ENCODE peak calls at places on chromosomes 1 and 21, in nine cellular contexts. One of them, this sample, is unnamed. For H3K27me3, the result is how much of the 10 kb centered on the place peaks cover.

GRCh38 chr1:168260393-168260792 is 20.3 kb upstream of the TBX19 start:
- DNase-seq in suprapubic skin: no peak
- DNase-seq in spleen: no peak
- DNase-seq in esophagus muscularis mucosa: no peak
- DNase-seq in heart left ventricle: no peak
- DNase-seq in endothelial cell of umbilical vein: no peak
- DNase-seq in tibial nerve: no peak
- DNase-seq in sigmoid colon: no peak
- DNase-seq in uterus: no peak
- DNase-seq in this sample: no peak

GRCh38 chr1:117045644-117046043 is 14.5 kb upstream of the TTF2 start:
- DNase-seq in uterus: no peak
- DNase-seq in suprapubic skin: no peak
- DNase-seq in spleen: no peak
- DNase-seq in esophagus muscularis mucosa: peak
- DNase-seq in heart left ventricle: no peak
- DNase-seq in sigmoid colon: no peak
- DNase-seq in endothelial cell of umbilical vein: peak
- DNase-seq in tibial nerve: no peak
- DNase-seq in this sample: no peak

GRCh38 chr21:26490771-26491170 is 82.3 kb downstream of the CYYR1 start:
- DNase-seq in suprapubic skin: no peak
- DNase-seq in spleen: no peak
- DNase-seq in esophagus muscularis mucosa: no peak
- DNase-seq in sigmoid colon: no peak
- DNase-seq in tibial nerve: no peak
- DNase-seq in heart left ventricle: no peak
- DNase-seq in endothelial cell of umbilical vein: no peak
- DNase-seq in uterus: no peak
- DNase-seq in this sample: no peak

GRCh38 chr1:236302941-236303340 is 21.2 kb upstream of the ERO1B start:
- DNase-seq in endothelial cell of umbilical vein: no peak
- DNase-seq in esophagus muscularis mucosa: no peak
- DNase-seq in uterus: no peak
- DNase-seq in spleen: no peak
- DNase-seq in suprapubic skin: no peak
- DNase-seq in heart left ventricle: no peak
- DNase-seq in sigmoid colon: no peak
- DNase-seq in tibial nerve: no peak
- DNase-seq in this sample: no peak

GRCh38 chr21:35438643-35439404 is 389.7 kb upstream of the RUNX1 start:
- DNase-seq in tibial nerve: no peak
- DNase-seq in uterus: no peak
- DNase-seq in sigmoid colon: no peak
- DNase-seq in heart left ventricle: no peak
- DNase-seq in spleen: no peak
- DNase-seq in endothelial cell of umbilical vein: no peak
- DNase-seq in suprapubic skin: no peak
- DNase-seq in esophagus muscularis mucosa: no peak
- DNase-seq in this sample: no peak

GRCh38 chr1:65170511-65171142 is 22.6 kb downstream of the AK4 start:
- DNase-seq in tibial nerve: peak
- DNase-seq in esophagus muscularis mucosa: no peak
- DNase-seq in heart left ventricle: peak
- DNase-seq in spleen: no peak
- DNase-seq in uterus: peak
- DNase-seq in sigmoid colon: peak
- DNase-seq in suprapubic skin: no peak
- DNase-seq in endothelial cell of umbilical vein: no peak
- DNase-seq in this sample: peak

GRCh38 chr21:24395320-24395933 is 1211.9 kb downstream of the MRPL39 start:
- DNase-seq in suprapubic skin: no peak
- DNase-seq in spleen: no peak
- DNase-seq in endothelial cell of umbilical vein: no peak
- DNase-seq in heart left ventricle: no peak
- DNase-seq in uterus: no peak
- DNase-seq in esophagus muscularis mucosa: no peak
- DNase-seq in sigmoid colon: no peak
- DNase-seq in tibial nerve: no peak
- DNase-seq in this sample: no peak

GRCh38 chr1:117664314-117664713 is 58.5 kb downstream of the TENT5C start:
- DNase-seq in uterus: no peak
- DNase-seq in heart left ventricle: no peak
- DNase-seq in sigmoid colon: no peak
- DNase-seq in spleen: no peak
- DNase-seq in suprapubic skin: no peak
- DNase-seq in tibial nerve: no peak
- DNase-seq in endothelial cell of umbilical vein: no peak
- DNase-seq in esophagus muscularis mucosa: no peak
- DNase-seq in this sample: no peak

GRCh38 chr1:63731117-63732043 is 42.4 kb upstream of the ROR1 start:
- DNase-seq in suprapubic skin: no peak
- DNase-seq in spleen: no peak
- DNase-seq in uterus: no peak
- DNase-seq in tibial nerve: peak
- DNase-seq in heart left ventricle: peak
- DNase-seq in endothelial cell of umbilical vein: peak
- DNase-seq in esophagus muscularis mucosa: no peak
- DNase-seq in sigmoid colon: no peak
- DNase-seq in this sample: peak

GRCh38 chr1:178702141-178702540 is 22.9 kb upstream of the RALGPS2 start:
- DNase-seq in suprapubic skin: no peak
- DNase-seq in tibial nerve: no peak
- DNase-seq in heart left ventricle: no peak
- DNase-seq in uterus: no peak
- DNase-seq in esophagus muscularis mucosa: no peak
- DNase-seq in spleen: no peak
- DNase-seq in sigmoid colon: no peak
- DNase-seq in endothelial cell of umbilical vein: no peak
- DNase-seq in this sample: no peak

GRCh38 chr1:1344672-1345361 is 4.4 kb downstream of the DVL1 start:
- DNase-seq in sigmoid colon: no peak
- DNase-seq in heart left ventricle: no peak
- DNase-seq in esophagus muscularis mucosa: no peak
- DNase-seq in spleen: no peak
- DNase-seq in tibial nerve: no peak
- DNase-seq in suprapubic skin: no peak
- DNase-seq in uterus: no peak
- DNase-seq in endothelial cell of umbilical vein: no peak
- DNase-seq in this sample: peak

GRCh38 chr1:93827633-93828436 is 51.2 kb downstream of the DNTTIP2 start:
- DNase-seq in tibial nerve: no peak
- DNase-seq in uterus: no peak
- DNase-seq in esophagus muscularis mucosa: peak
- DNase-seq in sigmoid colon: no peak
- DNase-seq in heart left ventricle: no peak
- DNase-seq in spleen: no peak
- DNase-seq in endothelial cell of umbilical vein: peak
- DNase-seq in suprapubic skin: no peak
- DNase-seq in this sample: no peak

GRCh38 chr21:26912466-26912865 is 54.4 kb downstream of the ADAMTS5 start:
- DNase-seq in uterus: no peak
- DNase-seq in spleen: no peak
- DNase-seq in endothelial cell of umbilical vein: no peak
- DNase-seq in esophagus muscularis mucosa: no peak
- DNase-seq in suprapubic skin: no peak
- DNase-seq in heart left ventricle: no peak
- DNase-seq in tibial nerve: no peak
- DNase-seq in sigmoid colon: no peak
- DNase-seq in this sample: no peak

GRCh38 chr1:183349201-183349711 is 68.9 kb downstream of the NMNAT2 start:
- DNase-seq in suprapubic skin: no peak
- DNase-seq in esophagus muscularis mucosa: no peak
- DNase-seq in uterus: peak
- DNase-seq in heart left ventricle: peak
- DNase-seq in endothelial cell of umbilical vein: no peak
- DNase-seq in sigmoid colon: peak
- DNase-seq in spleen: no peak
- DNase-seq in tibial nerve: no peak
- DNase-seq in this sample: no peak

GRCh38 chr21:33940164-33940563 is 24.6 kb upstream of the ATP5PO start:
- DNase-seq in sigmoid colon: no peak
- DNase-seq in spleen: no peak
- DNase-seq in tibial nerve: no peak
- DNase-seq in uterus: no peak
- DNase-seq in endothelial cell of umbilical vein: no peak
- DNase-seq in esophagus muscularis mucosa: no peak
- DNase-seq in suprapubic skin: no peak
- DNase-seq in heart left ventricle: no peak
- DNase-seq in this sample: no peak

GRCh38 chr21:41164981-41165650 is 2.8 kb upstream of the BACE2 start:
- DNase-seq in spleen: no peak
- DNase-seq in heart left ventricle: no peak
- DNase-seq in sigmoid colon: no peak
- DNase-seq in esophagus muscularis mucosa: no peak
- DNase-seq in suprapubic skin: peak
- DNase-seq in endothelial cell of umbilical vein: peak
- DNase-seq in uterus: peak
- DNase-seq in tibial nerve: peak
- DNase-seq in this sample: peak

GRCh38 chr1:92655197-92655801 is 129.6 kb downstream of the EVI5 start:
- DNase-seq in suprapubic skin: no peak
- DNase-seq in endothelial cell of umbilical vein: peak
- DNase-seq in sigmoid colon: no peak
- DNase-seq in spleen: no peak
- DNase-seq in tibial nerve: no peak
- DNase-seq in heart left ventricle: no peak
- DNase-seq in uterus: no peak
- DNase-seq in esophagus muscularis mucosa: no peak
- DNase-seq in this sample: no peak

GRCh38 chr1:220420700-220421099 is 107.2 kb upstream of the MARK1 start:
- DNase-seq in uterus: no peak
- DNase-seq in sigmoid colon: no peak
- DNase-seq in esophagus muscularis mucosa: no peak
- DNase-seq in tibial nerve: no peak
- DNase-seq in endothelial cell of umbilical vein: no peak
- DNase-seq in suprapubic skin: no peak
- DNase-seq in heart left ventricle: no peak
- DNase-seq in spleen: no peak
- DNase-seq in this sample: no peak
- H3K27me3 ChIP-seq in uterus: under half
- H3K27me3 ChIP-seq in sigmoid colon: under half
- H3K27me3 ChIP-seq in esophagus muscularis mucosa: under half
- H3K27me3 ChIP-seq in tibial nerve: under half
- H3K27me3 ChIP-seq in endothelial cell of umbilical vein: under half
- H3K27me3 ChIP-seq in suprapubic skin: under half
- H3K27me3 ChIP-seq in heart left ventricle: under half
- H3K27me3 ChIP-seq in spleen: under half
- H3K27me3 ChIP-seq in this sample: under half

DNA sequence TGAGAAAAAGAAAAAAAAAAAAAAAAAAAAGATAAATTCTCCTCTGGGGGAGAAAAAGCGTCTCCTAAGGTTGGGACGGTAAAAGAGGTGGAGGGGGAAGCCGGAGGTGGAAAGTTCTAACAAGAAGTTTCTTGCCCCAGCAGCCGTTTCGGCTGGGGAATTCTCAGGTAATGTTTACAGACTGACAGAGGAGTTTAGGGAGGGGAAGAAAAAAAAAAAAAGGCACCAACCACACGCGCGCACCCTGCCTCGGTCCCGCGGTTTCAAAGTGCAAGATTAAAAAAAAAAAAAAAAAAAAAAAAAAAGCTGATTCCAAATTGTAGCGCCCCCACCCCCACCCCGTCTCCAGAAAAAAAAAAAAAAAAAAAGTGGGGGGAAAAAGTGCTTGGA is 504 bp downstream of the DHRS3 start:
- DNase-seq in esophagus muscularis mucosa: no peak
- DNase-seq in sigmoid colon: no peak
- DNase-seq in uterus: no peak
- DNase-seq in heart left ventricle: no peak
- DNase-seq in spleen: peak
- DNase-seq in endothelial cell of umbilical vein: no peak
- DNase-seq in tibial nerve: no peak
- DNase-seq in suprapubic skin: no peak
- DNase-seq in this sample: no peak
- H3K27ac ChIP-seq in esophagus muscularis mucosa: peak
- H3K27ac ChIP-seq in sigmoid colon: peak
- H3K27ac ChIP-seq in uterus: peak
- H3K27ac ChIP-seq in heart left ventricle: peak
- H3K27ac ChIP-seq in spleen: peak
- H3K27ac ChIP-seq in endothelial cell of umbilical vein: peak
- H3K27ac ChIP-seq in tibial nerve: peak
- H3K27ac ChIP-seq in suprapubic skin: peak
- H3K27ac ChIP-seq in this sample: peak

GRCh38 chr1:160285506-160285905 is 573 bp upstream of the PEX19 start:
- DNase-seq in endothelial cell of umbilical vein: no peak
- DNase-seq in heart left ventricle: no peak
- DNase-seq in esophagus muscularis mucosa: no peak
- DNase-seq in sigmoid colon: no peak
- DNase-seq in tibial nerve: no peak
- DNase-seq in suprapubic skin: no peak
- DNase-seq in spleen: peak
- DNase-seq in uterus: no peak
- DNase-seq in this sample: no peak

GRCh38 chr1:160284782-160285344 is at the start of gene PEX19:
- DNase-seq in suprapubic skin: peak
- DNase-seq in esophagus muscularis mucosa: peak
- DNase-seq in uterus: peak
- DNase-seq in sigmoid colon: peak
- DNase-seq in tibial nerve: peak
- DNase-seq in heart left ventricle: peak
- DNase-seq in endothelial cell of umbilical vein: peak
- DNase-seq in spleen: peak
- DNase-seq in this sample: peak

GRCh38 chr1:160282807-160283206 is 2.1 kb downstream of the PEX19 start:
- DNase-seq in sigmoid colon: no peak
- DNase-seq in endothelial cell of umbilical vein: no peak
- DNase-seq in spleen: no peak
- DNase-seq in heart left ventricle: no peak
- DNase-seq in tibial nerve: no peak
- DNase-seq in uterus: no peak
- DNase-seq in esophagus muscularis mucosa: no peak
- DNase-seq in suprapubic skin: no peak
- DNase-seq in this sample: no peak

DNA sequence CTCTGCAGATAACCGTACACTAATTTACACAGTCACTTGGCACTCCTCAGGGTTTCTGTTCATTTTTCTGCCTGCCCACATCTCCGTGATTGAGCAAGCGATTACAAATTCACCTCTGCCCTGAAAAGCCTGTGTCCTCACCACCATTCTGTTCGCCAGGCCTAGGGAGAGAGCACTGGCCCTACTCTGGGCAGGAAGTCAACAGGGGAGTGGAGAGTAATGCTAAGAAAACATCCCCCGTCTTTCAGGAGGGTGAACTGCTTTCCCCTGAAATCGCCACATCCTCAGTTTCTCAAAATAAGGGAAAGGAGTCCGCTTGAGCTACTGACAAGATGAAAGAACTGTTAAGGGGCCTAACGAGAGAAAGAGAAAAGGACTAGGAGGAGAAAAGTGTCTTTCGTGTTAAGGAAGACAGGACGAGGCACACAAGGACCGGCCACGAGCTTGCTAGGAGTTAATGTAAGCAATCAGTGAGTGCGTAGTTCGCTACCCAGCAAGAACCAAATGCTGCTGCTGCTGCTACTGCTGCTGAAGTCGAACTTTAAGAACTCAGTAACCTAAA is 632 bp downstream of the PEX19 start:
- DNase-seq in uterus: no peak
- DNase-seq in spleen: no peak
- DNase-seq in suprapubic skin: no peak
- DNase-seq in tibial nerve: no peak
- DNase-seq in endothelial cell of umbilical vein: peak
- DNase-seq in esophagus muscularis mucosa: no peak
- DNase-seq in heart left ventricle: no peak
- DNase-seq in sigmoid colon: no peak
- DNase-seq in this sample: no peak
- TF ChIP-seq POLR2A in uterus: no peak
- TF ChIP-seq POLR2A in spleen: no peak
- TF ChIP-seq POLR2A in suprapubic skin: no peak
- TF ChIP-seq POLR2A in tibial nerve: no peak
- TF ChIP-seq POLR2A in endothelial cell of umbilical vein: no peak
- TF ChIP-seq POLR2A in esophagus muscularis mucosa: no peak
- TF ChIP-seq POLR2A in heart left ventricle: no peak
- TF ChIP-seq POLR2A in sigmoid colon: no peak
- TF ChIP-seq POLR2A in this sample: no peak

GRCh38 chr1:34611571-34611970 is 143.3 kb upstream of the GJB5 start:
- DNase-seq in sigmoid colon: no peak
- DNase-seq in tibial nerve: no peak
- DNase-seq in uterus: no peak
- DNase-seq in endothelial cell of umbilical vein: no peak
- DNase-seq in esophagus muscularis mucosa: no peak
- DNase-seq in suprapubic skin: no peak
- DNase-seq in heart left ventricle: no peak
- DNase-seq in spleen: no peak
- DNase-seq in this sample: no peak
- H3K27me3 ChIP-seq in sigmoid colon: under half
- H3K27me3 ChIP-seq in tibial nerve: under half
- H3K27me3 ChIP-seq in uterus: under half
- H3K27me3 ChIP-seq in endothelial cell of umbilical vein: under half
- H3K27me3 ChIP-seq in esophagus muscularis mucosa: under half
- H3K27me3 ChIP-seq in suprapubic skin: under half
- H3K27me3 ChIP-seq in heart left ventricle: under half
- H3K27me3 ChIP-seq in spleen: under half
- H3K27me3 ChIP-seq in this sample: under half